ENCODE peak calls at places on chromosomes 5 and 9, in seven cellular contexts. W, O, T, Y, C, R and B are unnamed samples.

GRCh38 chr9:112881366-112881765 is 9.3 kb downstream of the SLC46A2 start:
- DNase-seq in W (no peak), O (peak; percentile 42), T (no peak), Y (no peak), C (no peak), R (peak; percentile 81), B (no peak)

GRCh38 chr5:138000102-138000723 is 32.7 kb downstream of the FAM13B start:
- DNase-seq in W (no peak), O (peak; percentile 86), T (no peak), Y (peak; percentile 7), C (no peak), R (peak; percentile 66), B (no peak)

GRCh38 chr5:77906806-77907205 is 130.7 kb upstream of the TBCA start:
- DNase-seq in W (no peak), O (no peak), T (no peak), Y (no peak), C (no peak), R (peak; percentile 92), B (no peak)

GRCh38 chr9:101443358-101443757 is 7.8 kb upstream of the ALDOB start:
- DNase-seq in W (no peak), O (no peak), T (no peak), Y (no peak), C (no peak), R (no peak), B (peak; percentile 45)

GRCh38 chr5:144812770-144813169 is 642.1 kb downstream of the KCTD16 start:
- DNase-seq in W (no peak), O (no peak), T (no peak), Y (no peak), C (no peak), R (peak; percentile 90), B (no peak)

GRCh38 chr9:88179080-88179521 is 40.8 kb upstream of the SPATA31C2 start:
- DNase-seq in W (no peak), O (no peak), T (no peak), Y (peak; percentile 20), C (no peak), R (no peak), B (no peak)

GRCh38 chr9:86968258-86968920 is 21.1 kb upstream of the GAS1 start:
- DNase-seq in W (no peak), O (no peak), T (no peak), Y (no peak), C (no peak), R (no peak), B (no peak)

GRCh38 chr5:107381189-107381856 is 289.4 kb downstream of the EFNA5 start:
- DNase-seq in W (no peak), O (peak; percentile 93), T (no peak), Y (no peak), C (no peak), R (peak; percentile 75), B (no peak)

GRCh38 chr5:114449836-114450515 is 88.1 kb downstream of the KCNN2 start:
- DNase-seq in W (peak; percentile 63), O (peak; percentile 26), T (no peak), Y (peak; percentile 59), C (no peak), R (peak; percentile 72), B (peak; percentile 75)

GRCh38 chr5:43769576-43770352 is 166.8 kb downstream of the NNT start:
- DNase-seq in W (no peak), O (no peak), T (no peak), Y (no peak), C (no peak), R (peak; percentile 91), B (no peak)

GRCh38 chr5:12861891-12862290 is 957.6 kb upstream of the CTNND2 start:
- DNase-seq in W (no peak), O (no peak), T (no peak), Y (no peak), C (no peak), R (no peak), B (no peak)

GRCh38 chr9:130214921-130215320 is 42.7 kb downstream of the NCS1 start:
- DNase-seq in W (no peak), O (no peak), T (no peak), Y (no peak), C (no peak), R (no peak), B (no peak)

GRCh38 chr5:139472410-139473030 is 1.7 kb downstream of the SMIM33 start:
- DNase-seq in W (no peak), O (no peak), T (no peak), Y (no peak), C (no peak), R (no peak), B (no peak)

GRCh38 chr9:127904888-127905728 is 5.7 kb upstream of the ST6GALNAC6 start:
- DNase-seq in W (no peak), O (no peak), T (peak; percentile 31), Y (peak; percentile 62), C (no peak), R (no peak), B (no peak)

GRCh38 chr5:160133071-160133917 is 14.0 kb upstream of the PWWP2A start:
- DNase-seq in W (no peak), O (no peak), T (no peak), Y (no peak), C (peak; percentile 59), R (no peak), B (peak; percentile 37)

GRCh38 chr5:147507480-147508126 is 2.3 kb downstream of the DPYSL3 start:
- DNase-seq in W (no peak), O (peak; percentile 49), T (no peak), Y (no peak), C (no peak), R (peak; percentile 78), B (no peak)

GRCh38 chr5:153960269-153961215 is 78.2 kb downstream of the FAM114A2 start:
- DNase-seq in W (no peak), O (no peak), T (no peak), Y (peak; percentile 34), C (no peak), R (no peak), B (no peak)

GRCh38 chr5:94021246-94021645 is 279.8 kb upstream of the POU5F2 start:
- DNase-seq in W (no peak), O (peak; percentile 68), T (no peak), Y (no peak), C (no peak), R (peak; percentile 74), B (no peak)

GRCh38 chr5:127555826-127556225 is 38.4 kb downstream of the PRRC1 start:
- DNase-seq in W (no peak), O (no peak), T (no peak), Y (no peak), C (no peak), R (no peak), B (no peak)

GRCh38 chr5:757931-758697 is 26.4 kb downstream of the ZDHHC11B start:
- DNase-seq in W (no peak), O (no peak), T (no peak), Y (peak; percentile 18), C (no peak), R (no peak), B (peak; percentile 38)

GRCh38 chr9:638152-638551 is 203.3 kb upstream of the DMRT1 start:
- DNase-seq in W (no peak), O (no peak), T (no peak), Y (no peak), C (no peak), R (no peak), B (no peak)

GRCh38 chr9:71648453-71648852 is 119.9 kb downstream of the CEMIP2 start:
- DNase-seq in W (no peak), O (no peak), T (no peak), Y (no peak), C (no peak), R (no peak), B (no peak)